ENCODE peak calls at places on chromosomes 6 and 20, in five cellular contexts. One of them, this sample, is unnamed.

GRCh38 chr6:36947570-36948351 is 6.8 kb upstream of the PI16 start:
- DNase-seq in activated CD8-positive, alpha-beta memory T cell treated with anti-CD3 and anti-CD28 coated beads for 48 hours: no peak
- DNase-seq in left lung: no peak
- DNase-seq in stimulated activated CD4-positive, alpha-beta T cell treated with anti-CD3 and anti-CD28 coated beads, Interleukin-2, amount 100 ng/mL, for 24 hours: no peak
- DNase-seq in Kasumi-1: no peak
- DNase-seq in this sample: peak; percentile 4

GRCh38 chr6:105775095-105775494 is 311.0 kb upstream of the PRDM1 start:
- DNase-seq in activated CD8-positive, alpha-beta memory T cell treated with anti-CD3 and anti-CD28 coated beads for 48 hours: no peak
- DNase-seq in left lung: no peak
- DNase-seq in Kasumi-1: no peak
- DNase-seq in stimulated activated CD4-positive, alpha-beta T cell treated with anti-CD3 and anti-CD28 coated beads, Interleukin-2, amount 100 ng/mL, for 24 hours: no peak
- DNase-seq in this sample: no peak

GRCh38 chr6:16921399-16922110 is 160.3 kb upstream of the ATXN1 start:
- DNase-seq in activated CD8-positive, alpha-beta memory T cell treated with anti-CD3 and anti-CD28 coated beads for 48 hours: no peak
- DNase-seq in Kasumi-1: no peak
- DNase-seq in stimulated activated CD4-positive, alpha-beta T cell treated with anti-CD3 and anti-CD28 coated beads, Interleukin-2, amount 100 ng/mL, for 24 hours: no peak
- DNase-seq in left lung: no peak
- DNase-seq in this sample: no peak

GRCh38 chr6:22447191-22447590 is 122.2 kb upstream of the HDGFL1 start:
- DNase-seq in activated CD8-positive, alpha-beta memory T cell treated with anti-CD3 and anti-CD28 coated beads for 48 hours: no peak
- DNase-seq in left lung: no peak
- DNase-seq in stimulated activated CD4-positive, alpha-beta T cell treated with anti-CD3 and anti-CD28 coated beads, Interleukin-2, amount 100 ng/mL, for 24 hours: no peak
- DNase-seq in Kasumi-1: no peak
- DNase-seq in this sample: no peak

GRCh38 chr6:80472276-80472675 is 365.8 kb downstream of the BCKDHB start:
- DNase-seq in left lung: no peak
- DNase-seq in Kasumi-1: no peak
- DNase-seq in stimulated activated CD4-positive, alpha-beta T cell treated with anti-CD3 and anti-CD28 coated beads, Interleukin-2, amount 100 ng/mL, for 24 hours: no peak
- DNase-seq in activated CD8-positive, alpha-beta memory T cell treated with anti-CD3 and anti-CD28 coated beads for 48 hours: no peak
- DNase-seq in this sample: no peak

GRCh38 chr6:145929037-145929633 is 35.0 kb downstream of the SHPRH start:
- DNase-seq in Kasumi-1: peak; percentile 61
- DNase-seq in left lung: no peak
- DNase-seq in stimulated activated CD4-positive, alpha-beta T cell treated with anti-CD3 and anti-CD28 coated beads, Interleukin-2, amount 100 ng/mL, for 24 hours: no peak
- DNase-seq in activated CD8-positive, alpha-beta memory T cell treated with anti-CD3 and anti-CD28 coated beads for 48 hours: no peak
- DNase-seq in this sample: no peak

GRCh38 chr20:53658327-53658726 is 64.7 kb upstream of the ZNF217 start:
- DNase-seq in left lung: no peak
- DNase-seq in Kasumi-1: no peak
- DNase-seq in activated CD8-positive, alpha-beta memory T cell treated with anti-CD3 and anti-CD28 coated beads for 48 hours: no peak
- DNase-seq in stimulated activated CD4-positive, alpha-beta T cell treated with anti-CD3 and anti-CD28 coated beads, Interleukin-2, amount 100 ng/mL, for 24 hours: no peak
- DNase-seq in this sample: no peak

GRCh38 chr6:133689863-133690262 is 199.1 kb upstream of the TCF21 start:
- DNase-seq in stimulated activated CD4-positive, alpha-beta T cell treated with anti-CD3 and anti-CD28 coated beads, Interleukin-2, amount 100 ng/mL, for 24 hours: no peak
- DNase-seq in left lung: no peak
- DNase-seq in Kasumi-1: no peak
- DNase-seq in activated CD8-positive, alpha-beta memory T cell treated with anti-CD3 and anti-CD28 coated beads for 48 hours: no peak
- DNase-seq in this sample: no peak

GRCh38 chr6:11434565-11435326 is 102.8 kb upstream of the TMEM170B start:
- DNase-seq in activated CD8-positive, alpha-beta memory T cell treated with anti-CD3 and anti-CD28 coated beads for 48 hours: no peak
- DNase-seq in stimulated activated CD4-positive, alpha-beta T cell treated with anti-CD3 and anti-CD28 coated beads, Interleukin-2, amount 100 ng/mL, for 24 hours: no peak
- DNase-seq in Kasumi-1: no peak
- DNase-seq in left lung: no peak
- DNase-seq in this sample: no peak

GRCh38 chr6:42434237-42434636 is 17.5 kb downstream of the TRERF1 start:
- DNase-seq in Kasumi-1: no peak
- DNase-seq in activated CD8-positive, alpha-beta memory T cell treated with anti-CD3 and anti-CD28 coated beads for 48 hours: no peak
- DNase-seq in stimulated activated CD4-positive, alpha-beta T cell treated with anti-CD3 and anti-CD28 coated beads, Interleukin-2, amount 100 ng/mL, for 24 hours: no peak
- DNase-seq in left lung: no peak
- DNase-seq in this sample: no peak

GRCh38 chr20:2132461-2132901 is 30.9 kb downstream of the STK35 start:
- DNase-seq in stimulated activated CD4-positive, alpha-beta T cell treated with anti-CD3 and anti-CD28 coated beads, Interleukin-2, amount 100 ng/mL, for 24 hours: no peak
- DNase-seq in activated CD8-positive, alpha-beta memory T cell treated with anti-CD3 and anti-CD28 coated beads for 48 hours: no peak
- DNase-seq in left lung: no peak
- DNase-seq in Kasumi-1: no peak
- DNase-seq in this sample: no peak

GRCh38 chr6:56955171-56956155 is 556 bp downstream of the BEND6 start:
- DNase-seq in Kasumi-1: peak; percentile 81
- DNase-seq in left lung: peak; percentile 92
- DNase-seq in stimulated activated CD4-positive, alpha-beta T cell treated with anti-CD3 and anti-CD28 coated beads, Interleukin-2, amount 100 ng/mL, for 24 hours: peak; percentile 68
- DNase-seq in activated CD8-positive, alpha-beta memory T cell treated with anti-CD3 and anti-CD28 coated beads for 48 hours: peak; percentile 46
- DNase-seq in this sample: peak; percentile 98

GRCh38 chr6:111938710-111939109 is 65.5 kb upstream of the FYN start:
- DNase-seq in left lung: no peak
- DNase-seq in activated CD8-positive, alpha-beta memory T cell treated with anti-CD3 and anti-CD28 coated beads for 48 hours: no peak
- DNase-seq in stimulated activated CD4-positive, alpha-beta T cell treated with anti-CD3 and anti-CD28 coated beads, Interleukin-2, amount 100 ng/mL, for 24 hours: no peak
- DNase-seq in Kasumi-1: no peak
- DNase-seq in this sample: no peak

GRCh38 chr6:165668951-165669350 is 5.9 kb upstream of the PDE10A start:
- DNase-seq in Kasumi-1: no peak
- DNase-seq in left lung: peak; percentile 13
- DNase-seq in activated CD8-positive, alpha-beta memory T cell treated with anti-CD3 and anti-CD28 coated beads for 48 hours: no peak
- DNase-seq in stimulated activated CD4-positive, alpha-beta T cell treated with anti-CD3 and anti-CD28 coated beads, Interleukin-2, amount 100 ng/mL, for 24 hours: no peak
- DNase-seq in this sample: no peak

GRCh38 chr20:58492795-58493538 is 22.2 kb downstream of the APCDD1L start:
- DNase-seq in Kasumi-1: no peak
- DNase-seq in activated CD8-positive, alpha-beta memory T cell treated with anti-CD3 and anti-CD28 coated beads for 48 hours: no peak
- DNase-seq in stimulated activated CD4-positive, alpha-beta T cell treated with anti-CD3 and anti-CD28 coated beads, Interleukin-2, amount 100 ng/mL, for 24 hours: no peak
- DNase-seq in left lung: no peak
- DNase-seq in this sample: no peak

GRCh38 chr20:62246872-62247652 is 8.7 kb downstream of the OSBPL2 start:
- DNase-seq in activated CD8-positive, alpha-beta memory T cell treated with anti-CD3 and anti-CD28 coated beads for 48 hours: no peak
- DNase-seq in Kasumi-1: no peak
- DNase-seq in stimulated activated CD4-positive, alpha-beta T cell treated with anti-CD3 and anti-CD28 coated beads, Interleukin-2, amount 100 ng/mL, for 24 hours: no peak
- DNase-seq in left lung: peak; percentile 71
- DNase-seq in this sample: no peak

GRCh38 chr6:46935687-46936086 is 13.9 kb upstream of the ADGRF5 start:
- DNase-seq in stimulated activated CD4-positive, alpha-beta T cell treated with anti-CD3 and anti-CD28 coated beads, Interleukin-2, amount 100 ng/mL, for 24 hours: no peak
- DNase-seq in Kasumi-1: no peak
- DNase-seq in activated CD8-positive, alpha-beta memory T cell treated with anti-CD3 and anti-CD28 coated beads for 48 hours: no peak
- DNase-seq in left lung: no peak
- DNase-seq in this sample: peak; percentile 29